ENCODE peak calls at places on chromosomes 4 and X, in six cellular contexts. H is HFFc6; Y is KG1; P is NT2/D1; E is effector memory CD8-positive, alpha-beta T cell; S is HEK293T. I is an unnamed sample.

GRCh38 chrX:123859409-123859827 is 435 bp upstream of the XIAP start:
- DNase-seq in Y (peak), P (peak), S (no peak), E (no peak), H (no peak), I (no peak)

GRCh38 chrX:152915541-152916241 is 17.8 kb downstream of the ZNF185 start:
- DNase-seq in Y (no peak), H (peak), E (no peak), P (no peak), S (peak), I (peak)

GRCh38 chrX:129600981-129601424 is 53.8 kb downstream of the APLN start:
- DNase-seq in E (no peak), H (no peak), Y (no peak), S (peak), P (no peak), I (peak)

GRCh38 chrX:150092549-150092948 is 154.3 kb upstream of the EOLA2 start:
- DNase-seq in S (no peak), E (no peak), Y (no peak), P (no peak), H (no peak), I (no peak)

GRCh38 chrX:115679460-115679859 is 118.5 kb downstream of the PLS3 start:
- DNase-seq in H (peak), Y (no peak), P (no peak), S (peak), E (no peak), I (peak)

GRCh38 chr4:110033994-110034393 is 121.3 kb downstream of the EGF start:
- DNase-seq in E (no peak), H (no peak), Y (no peak), S (no peak), P (no peak), I (no peak)

GRCh38 chrX:104432321-104432720 is 133.7 kb upstream of the IL1RAPL2 start:
- DNase-seq in S (no peak), H (no peak), E (no peak), P (no peak), Y (no peak), I (no peak)

GRCh38 chrX:101206471-101206870 is 13.1 kb upstream of the DRP2 start:
- DNase-seq in Y (no peak), S (peak), H (peak), P (no peak), E (no peak), I (peak)

GRCh38 chr4:138845664-138846063 is 169.9 kb upstream of the NOCT start:
- DNase-seq in S (no peak), P (no peak), Y (no peak), H (no peak), E (no peak), I (no peak)

I was measured in brain microvascular endothelial cell.